ENCODE peak calls at places on chromosomes 4 and X, in four cellular contexts. W is IMR-90, C is mesendoderm, Q is H1. D is an unnamed sample.

GRCh38 chr4:80365928-80366327 is 30.4 kb downstream of the CFAP299 start:
- DNase-seq in W (peak), C (peak), Q (peak), D (peak)

GRCh38 chr4:19945979-19946380 is 305.7 kb upstream of the SLIT2 start:
- DNase-seq in W (peak), C (no peak), Q (no peak), D (no peak)

GRCh38 chr4:83757121-83757621 is 221.3 kb downstream of the GPAT3 start:
- DNase-seq in W (no peak), C (peak), Q (no peak), D (no peak)

GRCh38 chr4:48779095-48779997 is 733 bp downstream of the FRYL start:
- DNase-seq in W (peak), C (peak), Q (peak), D (peak)

GRCh38 chr4:185839770-185840169 is 27.8 kb upstream of the SORBS2 start:
- DNase-seq in W (peak), C (peak), Q (no peak), D (no peak)

GRCh38 chr4:159363376-159363775 is 260.5 kb downstream of the RAPGEF2 start:
- DNase-seq in W (peak), C (no peak), Q (no peak), D (no peak)

GRCh38 chr4:148030486-148030885 is 298.6 kb downstream of the ARHGAP10 start:
- DNase-seq in W (peak), C (no peak), Q (no peak), D (no peak)

GRCh38 chr4:26302390-26302897 is 18.4 kb upstream of the RBPJ start:
- DNase-seq in W (no peak), C (no peak), Q (no peak), D (no peak)

GRCh38 chrX:275967-276587 is 5.1 kb upstream of the PLCXD1 start:
- DNase-seq in W (peak), C (peak), Q (peak), D (peak)

GRCh38 chr4:149344436-149344835 is 471.2 kb downstream of the IQCM start:
- DNase-seq in W (peak), C (no peak), Q (no peak), D (no peak)

GRCh38 chrX:47587091-47587891 is 5.1 kb downstream of the TIMP1 start:
- DNase-seq in W (peak), C (no peak), Q (no peak), D (no peak)

GRCh38 chr4:102429553-102429952 is 71.6 kb upstream of the NFKB1 start:
- DNase-seq in W (peak), C (peak), Q (no peak), D (no peak)

GRCh38 chrX:85244411-85245210 is 820 bp downstream of the ZNF711 start:
- DNase-seq in W (peak), C (peak), Q (peak), D (no peak)

GRCh38 chr4:81466841-81467671 is 4.7 kb downstream of the RASGEF1B start:
- DNase-seq in W (peak), C (peak), Q (peak), D (peak)

GRCh38 chr4:71417150-71417549 is 78.3 kb downstream of the SLC4A4 start:
- DNase-seq in W (peak), C (peak), Q (no peak), D (no peak)

GRCh38 chr4:122914938-122915337 is 7.5 kb downstream of the NUDT6 start:
- DNase-seq in W (peak), C (no peak), Q (no peak), D (no peak)

GRCh38 chr4:150038335-150039076 is 39.7 kb upstream of the DCLK2 start:
- DNase-seq in W (no peak), C (no peak), Q (no peak), D (no peak)

GRCh38 chrX:150226223-150226965 is 136.7 kb upstream of the MAMLD1 start:
- DNase-seq in W (no peak), C (no peak), Q (no peak), D (no peak)

GRCh38 chrX:16186380-16187007 is 19.2 kb downstream of the MAGEB17 start:
- DNase-seq in W (no peak), C (peak), Q (no peak), D (peak)

GRCh38 chr4:186104114-186104894 is at the start of gene FAM149A:
- DNase-seq in W (no peak), C (peak), Q (peak), D (peak)

DNA sequence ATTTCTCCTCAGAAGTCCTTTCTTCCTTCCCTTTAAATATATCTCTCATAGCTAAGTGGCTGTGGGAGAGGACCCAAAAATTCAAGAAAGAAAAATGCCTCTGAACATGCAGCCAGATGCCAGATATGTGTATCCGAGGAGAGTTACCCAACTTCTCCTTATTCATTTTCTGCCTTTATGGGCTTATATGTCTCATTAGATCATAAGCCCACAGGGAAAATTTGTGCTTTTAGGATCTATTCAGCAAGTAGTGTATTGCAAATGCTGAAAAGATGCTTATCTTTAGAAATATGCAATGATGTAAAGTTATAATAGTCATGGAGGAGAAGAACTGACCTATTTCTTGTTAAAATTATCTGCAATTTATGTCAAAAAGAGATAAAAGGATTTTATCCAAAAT is 371.8 kb upstream of the NOCT start:
- DNase-seq in W (peak), C (no peak), Q (no peak), D (no peak)
- H2BK15ac ChIP-seq in W (no peak), C (no peak), Q (no peak), D (no peak)

GRCh38 chrX:48897157-48897620 is 379 bp downstream of the TIMM17B start:
- DNase-seq in W (peak), C (peak), Q (peak), D (peak)

GRCh38 chrX:48897621-48898306 is at the start of the genes PQBP1 and TIMM17B:
- DNase-seq in W (peak), C (peak), Q (peak), D (peak)

GRCh38 chrX:48901069-48901468 is 3.3 kb downstream of the PQBP1 start:
- DNase-seq in W (no peak), C (no peak), Q (no peak), D (no peak)

GRCh38 chrX:48896611-48897011 is 957 bp downstream of the TIMM17B start:
- DNase-seq in W (no peak), C (peak), Q (no peak), D (no peak)

DNA sequence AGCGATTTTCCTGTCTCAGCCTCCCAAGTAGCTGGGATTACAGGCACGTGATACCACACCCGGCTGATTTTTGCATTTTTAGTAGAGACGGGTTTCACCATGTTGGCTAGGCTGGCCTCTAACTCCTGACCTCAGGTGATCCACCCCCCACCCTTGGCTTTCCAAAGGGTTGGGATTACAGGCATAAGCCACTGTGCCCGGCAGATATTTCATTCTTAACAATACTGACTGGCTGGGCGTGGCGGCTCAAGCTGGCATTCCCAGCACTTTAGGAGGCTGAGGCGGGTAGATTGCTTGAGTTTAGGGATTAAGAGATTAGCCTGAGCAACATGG is 1.3 kb downstream of the PQBP1 start:
- DNase-seq in W (no peak), C (no peak), Q (no peak), D (no peak)
- H3K56ac ChIP-seq in W (no peak), C (no peak), Q (no peak), D (no peak)

GRCh38 chrX:136450050-136450830 is 37.5 kb upstream of the BRS3 start:
- DNase-seq in W (peak), C (no peak), Q (no peak), D (no peak)
- H2BK15ac ChIP-seq in W (no peak), C (no peak), Q (no peak), D (no peak)

GRCh38 chr4:22241415-22241814 is 274.5 kb downstream of the ADGRA3 start:
- DNase-seq in W (no peak), C (no peak), Q (no peak), D (no peak)
- H3K56ac ChIP-seq in W (no peak), C (no peak), Q (no peak), D (no peak)

GRCh38 chr4:109872950-109873656 is 25.2 kb downstream of the LRIT3 start:
- DNase-seq in W (no peak), C (no peak), Q (no peak), D (no peak)
- H2BK15ac ChIP-seq in W (no peak), C (no peak), Q (no peak), D (no peak)

DNA sequence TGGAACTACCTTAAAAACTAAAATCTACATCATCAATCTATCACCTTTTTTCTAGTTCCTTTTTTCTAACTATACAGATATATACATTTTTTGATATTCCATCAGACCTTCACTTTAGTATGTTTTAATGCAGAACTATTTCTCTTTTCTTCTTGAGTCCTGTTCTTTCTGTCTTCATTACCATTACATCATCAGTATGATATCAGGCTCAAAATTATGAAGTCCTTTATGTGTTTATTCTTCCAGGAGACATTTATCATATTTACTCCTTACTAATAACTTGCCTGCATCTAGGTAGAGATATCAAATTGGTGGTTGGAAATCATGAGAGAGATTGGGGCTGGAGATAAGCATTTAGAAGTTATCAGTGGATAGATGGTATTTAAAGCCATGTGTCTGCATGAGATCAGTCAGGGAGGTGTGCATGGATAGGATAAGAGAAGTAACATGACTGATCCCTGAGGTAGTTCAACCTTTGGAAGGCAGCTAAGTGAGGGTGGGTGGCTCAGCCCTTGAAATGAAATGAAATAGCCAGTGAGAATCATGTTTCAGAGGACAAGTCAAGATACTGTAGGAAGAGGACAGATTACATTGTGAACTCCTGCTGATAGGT is 43.1 kb downstream of the MRPL1 start:
- DNase-seq in W (no peak), C (peak), Q (no peak), D (no peak)
- H3K56ac ChIP-seq in W (no peak), C (no peak), Q (no peak), D (no peak)

GRCh38 chr4:76251448-76252270 is at the start of gene FAM47E:
- DNase-seq in W (peak), C (peak), Q (peak), D (peak)
- H2BK15ac ChIP-seq in W (no peak), C (no peak), Q (no peak), D (no peak)

GRCh38 chr4:140611854-140612253 is 43.1 kb upstream of the UCP1 start:
- DNase-seq in W (peak), C (no peak), Q (no peak), D (no peak)

GRCh38 chr4:140607852-140608251 is 39.1 kb upstream of the UCP1 start:
- DNase-seq in W (no peak), C (no peak), Q (no peak), D (no peak)

GRCh38 chr4:140615451-140615850 is 46.7 kb upstream of the UCP1 start:
- DNase-seq in W (no peak), C (no peak), Q (no peak), D (no peak)

GRCh38 chr4:140609548-140610425 is 41.0 kb upstream of the UCP1 start:
- DNase-seq in W (peak), C (peak), Q (no peak), D (no peak)

DNA sequence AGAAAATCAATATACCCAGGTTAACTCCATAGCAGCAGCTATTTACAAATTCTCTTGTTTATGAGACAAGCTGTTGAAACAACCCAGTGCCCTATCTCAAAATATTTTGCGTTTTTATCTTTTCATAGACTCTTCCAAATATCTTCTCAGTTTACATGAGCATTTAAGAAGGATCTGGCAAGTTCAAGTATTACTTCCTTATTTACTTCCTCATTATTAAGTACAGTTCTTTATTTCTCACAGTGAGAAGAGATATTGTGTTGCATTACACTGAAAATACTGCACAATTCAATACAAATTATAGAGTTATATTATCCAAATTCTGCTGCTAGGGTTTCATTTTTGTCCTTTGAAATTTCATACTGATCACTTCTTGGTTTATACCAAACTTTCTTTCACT is 43.6 kb upstream of the UCP1 start:
- DNase-seq in W (no peak), C (no peak), Q (no peak), D (no peak)
- H3K56ac ChIP-seq in W (no peak), C (no peak), Q (no peak), D (no peak)

DNA sequence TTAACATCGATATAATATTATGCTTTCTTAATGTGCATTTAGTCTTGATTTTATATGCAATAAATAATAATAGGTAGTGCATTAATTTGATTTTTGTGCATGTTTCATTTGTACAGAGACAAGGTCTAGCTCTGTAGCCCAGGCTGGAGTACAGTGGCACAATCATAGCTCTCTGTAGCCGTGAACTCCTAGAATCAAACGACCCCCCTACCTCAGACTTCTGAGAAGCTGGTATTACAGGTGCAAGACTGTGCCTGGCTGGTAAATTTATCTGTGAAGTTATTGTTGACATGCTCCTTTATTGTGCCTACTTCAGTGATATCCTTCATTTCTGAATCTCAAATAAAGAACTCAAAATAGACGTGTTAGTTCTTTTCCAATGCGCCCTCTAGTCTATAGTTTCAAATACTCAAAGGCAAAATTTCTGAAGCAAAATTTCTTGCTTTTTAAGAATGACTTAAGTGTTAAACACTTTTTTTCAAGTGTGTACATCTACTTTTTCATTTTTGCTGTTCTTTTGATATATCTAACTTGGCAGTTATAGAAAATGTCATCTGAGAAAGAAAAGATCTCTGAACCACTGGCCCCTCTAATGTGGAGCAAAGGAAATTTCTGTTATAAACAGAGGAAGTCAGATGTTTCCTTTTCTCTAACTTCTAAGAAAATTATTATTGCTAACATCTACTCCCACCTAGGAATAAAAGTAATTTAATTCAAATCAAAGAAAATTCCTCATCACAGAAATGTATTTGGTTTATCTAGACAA is 28.3 kb upstream of the GUCY1A1 start:
- DNase-seq in W (no peak), C (no peak), Q (no peak), D (no peak)
- H2BK15ac ChIP-seq in W (no peak), C (no peak), Q (no peak), D (no peak)

DNA sequence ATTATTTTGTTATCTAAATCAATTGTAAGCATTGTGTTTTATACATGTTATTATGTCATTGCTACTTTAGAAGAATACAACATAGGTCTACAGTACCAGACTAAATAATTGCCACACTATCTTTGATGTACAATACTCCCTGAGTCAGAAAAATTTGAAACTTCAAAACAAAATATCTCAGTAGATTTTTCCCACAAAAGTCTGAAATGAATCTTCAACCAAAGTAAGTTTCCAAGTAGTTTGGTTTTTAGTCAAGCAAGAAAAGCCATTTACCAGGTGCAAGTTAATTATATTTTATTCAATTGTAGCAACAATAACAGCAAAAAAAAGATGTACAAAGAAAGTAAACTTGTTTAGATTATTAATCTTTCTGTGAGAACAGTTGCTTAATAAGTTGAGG is 11.4 kb upstream of the PARM1 start:
- DNase-seq in W (no peak), C (no peak), Q (no peak), D (no peak)
- H3K56ac ChIP-seq in W (no peak), C (no peak), Q (no peak), D (no peak)

D was measured in H9.